ENCODE peak calls at places on chromosomes 16 and 17, in nine cellular contexts. One of them, this sample, is unnamed.

GRCh38 chr16:23290189-23291062 is 11.7 kb upstream of the SCNN1B start:
- DNase-seq in NB4: no peak
- DNase-seq in IMR-90: no peak
- DNase-seq in NCI-H774: no peak
- DNase-seq in lung microvascular endothelial cell: no peak
- DNase-seq in D341Med: no peak
- DNase-seq in hippocampal formation: no peak
- DNase-seq in NCI-H2107: no peak
- DNase-seq in neuronal stem cell: no peak
- DNase-seq in this sample: no peak

GRCh38 chr17:1936766-1937165 is 88.4 kb downstream of the RTN4RL1 start:
- DNase-seq in NB4: no peak
- DNase-seq in IMR-90: no peak
- DNase-seq in NCI-H774: no peak
- DNase-seq in lung microvascular endothelial cell: no peak
- DNase-seq in D341Med: no peak
- DNase-seq in hippocampal formation: no peak
- DNase-seq in NCI-H2107: no peak
- DNase-seq in neuronal stem cell: no peak
- DNase-seq in this sample: no peak

GRCh38 chr17:57152916-57153528 is 68.0 kb downstream of the AKAP1 start:
- DNase-seq in NB4: no peak
- DNase-seq in IMR-90: no peak
- DNase-seq in NCI-H774: no peak
- DNase-seq in lung microvascular endothelial cell: no peak
- DNase-seq in D341Med: no peak
- DNase-seq in hippocampal formation: no peak
- DNase-seq in NCI-H2107: no peak
- DNase-seq in neuronal stem cell: no peak
- DNase-seq in this sample: no peak

GRCh38 chr17:76327689-76328088 is 19.6 kb upstream of the QRICH2 start:
- DNase-seq in NB4: peak
- DNase-seq in IMR-90: no peak
- DNase-seq in NCI-H774: no peak
- DNase-seq in lung microvascular endothelial cell: no peak
- DNase-seq in D341Med: no peak
- DNase-seq in hippocampal formation: no peak
- DNase-seq in NCI-H2107: no peak
- DNase-seq in neuronal stem cell: no peak
- DNase-seq in this sample: no peak

GRCh38 chr17:31136319-31136718 is 41.5 kb downstream of the NF1 start:
- DNase-seq in NB4: no peak
- DNase-seq in IMR-90: peak
- DNase-seq in NCI-H774: no peak
- DNase-seq in lung microvascular endothelial cell: no peak
- DNase-seq in D341Med: no peak
- DNase-seq in hippocampal formation: no peak
- DNase-seq in NCI-H2107: no peak
- DNase-seq in neuronal stem cell: no peak
- DNase-seq in this sample: no peak

GRCh38 chr16:53081032-53081424 is 26.2 kb downstream of the CHD9 start:
- DNase-seq in NB4: no peak
- DNase-seq in IMR-90: no peak
- DNase-seq in NCI-H774: no peak
- DNase-seq in lung microvascular endothelial cell: no peak
- DNase-seq in D341Med: no peak
- DNase-seq in hippocampal formation: no peak
- DNase-seq in NCI-H2107: no peak
- DNase-seq in neuronal stem cell: no peak
- DNase-seq in this sample: no peak

GRCh38 chr16:59865071-59865671 is 1131.1 kb upstream of the GOT2 start:
- DNase-seq in NB4: no peak
- DNase-seq in IMR-90: no peak
- DNase-seq in NCI-H774: no peak
- DNase-seq in lung microvascular endothelial cell: no peak
- DNase-seq in D341Med: no peak
- DNase-seq in hippocampal formation: no peak
- DNase-seq in NCI-H2107: no peak
- DNase-seq in neuronal stem cell: no peak
- DNase-seq in this sample: no peak

GRCh38 chr17:50950002-50950877 is 84.1 kb upstream of the TOB1 start:
- DNase-seq in NB4: peak
- DNase-seq in IMR-90: peak
- DNase-seq in NCI-H774: peak
- DNase-seq in lung microvascular endothelial cell: peak
- DNase-seq in D341Med: peak
- DNase-seq in hippocampal formation: peak
- DNase-seq in NCI-H2107: peak
- DNase-seq in neuronal stem cell: no peak
- DNase-seq in this sample: peak

GRCh38 chr16:72317378-72317777 is 145.4 kb upstream of the PMFBP1 start:
- DNase-seq in NB4: no peak
- DNase-seq in IMR-90: peak
- DNase-seq in NCI-H774: no peak
- DNase-seq in lung microvascular endothelial cell: no peak
- DNase-seq in D341Med: no peak
- DNase-seq in hippocampal formation: no peak
- DNase-seq in NCI-H2107: no peak
- DNase-seq in neuronal stem cell: no peak
- DNase-seq in this sample: no peak

GRCh38 chr16:22625948-22626347 is 115.3 kb downstream of the NPIPB5 start:
- DNase-seq in NB4: no peak
- DNase-seq in IMR-90: no peak
- DNase-seq in NCI-H774: no peak
- DNase-seq in lung microvascular endothelial cell: no peak
- DNase-seq in D341Med: no peak
- DNase-seq in hippocampal formation: no peak
- DNase-seq in NCI-H2107: no peak
- DNase-seq in neuronal stem cell: no peak
- DNase-seq in this sample: no peak

GRCh38 chr17:75010683-75011406 is 1.6 kb upstream of the MRPL58 start:
- DNase-seq in NB4: no peak
- DNase-seq in IMR-90: peak
- DNase-seq in NCI-H774: peak
- DNase-seq in lung microvascular endothelial cell: peak
- DNase-seq in D341Med: peak
- DNase-seq in hippocampal formation: no peak
- DNase-seq in NCI-H2107: peak
- DNase-seq in neuronal stem cell: no peak
- DNase-seq in this sample: peak

GRCh38 chr16:67881557-67882220 is 3.0 kb upstream of the NRN1L start:
- DNase-seq in NB4: no peak
- DNase-seq in IMR-90: no peak
- DNase-seq in NCI-H774: no peak
- DNase-seq in lung microvascular endothelial cell: no peak
- DNase-seq in D341Med: no peak
- DNase-seq in hippocampal formation: peak
- DNase-seq in NCI-H2107: no peak
- DNase-seq in neuronal stem cell: no peak
- DNase-seq in this sample: no peak

GRCh38 chr16:55543470-55543869 is 23.0 kb upstream of the CAPNS2 start:
- DNase-seq in NB4: peak
- DNase-seq in IMR-90: peak
- DNase-seq in NCI-H774: no peak
- DNase-seq in lung microvascular endothelial cell: peak
- DNase-seq in D341Med: no peak
- DNase-seq in hippocampal formation: no peak
- DNase-seq in NCI-H2107: no peak
- DNase-seq in neuronal stem cell: no peak
- DNase-seq in this sample: peak

GRCh38 chr16:3454631-3455147 is 11.2 kb downstream of the NAA60 start:
- DNase-seq in NB4: no peak
- DNase-seq in IMR-90: no peak
- DNase-seq in NCI-H774: no peak
- DNase-seq in lung microvascular endothelial cell: no peak
- DNase-seq in D341Med: no peak
- DNase-seq in hippocampal formation: no peak
- DNase-seq in NCI-H2107: no peak
- DNase-seq in neuronal stem cell: no peak
- DNase-seq in this sample: no peak

GRCh38 chr16:23950291-23950894 is 114.6 kb downstream of the PRKCB start:
- DNase-seq in NB4: no peak
- DNase-seq in IMR-90: no peak
- DNase-seq in NCI-H774: no peak
- DNase-seq in lung microvascular endothelial cell: no peak
- DNase-seq in D341Med: no peak
- DNase-seq in hippocampal formation: no peak
- DNase-seq in NCI-H2107: no peak
- DNase-seq in neuronal stem cell: no peak
- DNase-seq in this sample: no peak

GRCh38 chr17:29150191-29150590 is 30.0 kb downstream of the MYO18A start:
- DNase-seq in NB4: no peak
- DNase-seq in IMR-90: no peak
- DNase-seq in NCI-H774: no peak
- DNase-seq in lung microvascular endothelial cell: no peak
- DNase-seq in D341Med: no peak
- DNase-seq in hippocampal formation: no peak
- DNase-seq in NCI-H2107: no peak
- DNase-seq in neuronal stem cell: no peak
- DNase-seq in this sample: no peak

GRCh38 chr17:2393954-2394749 is 6.7 kb downstream of the MNT start:
- DNase-seq in NB4: no peak
- DNase-seq in IMR-90: no peak
- DNase-seq in NCI-H774: no peak
- DNase-seq in lung microvascular endothelial cell: no peak
- DNase-seq in D341Med: no peak
- DNase-seq in hippocampal formation: no peak
- DNase-seq in NCI-H2107: no peak
- DNase-seq in neuronal stem cell: no peak
- DNase-seq in this sample: no peak

GRCh38 chr16:67893791-67894399 is 841 bp downstream of the PSKH1 start:
- DNase-seq in NB4: no peak
- DNase-seq in IMR-90: no peak
- DNase-seq in NCI-H774: no peak
- DNase-seq in lung microvascular endothelial cell: no peak
- DNase-seq in D341Med: no peak
- DNase-seq in hippocampal formation: no peak
- DNase-seq in NCI-H2107: no peak
- DNase-seq in neuronal stem cell: no peak
- DNase-seq in this sample: no peak

GRCh38 chr17:80948091-80948960 is 43.3 kb upstream of the CHMP6 start:
- DNase-seq in NB4: no peak
- DNase-seq in IMR-90: no peak
- DNase-seq in NCI-H774: no peak
- DNase-seq in lung microvascular endothelial cell: no peak
- DNase-seq in D341Med: no peak
- DNase-seq in hippocampal formation: no peak
- DNase-seq in NCI-H2107: no peak
- DNase-seq in neuronal stem cell: no peak
- DNase-seq in this sample: no peak